ENCODE peak calls at places on chromosomes 7 and 10, in ten cellular contexts. U, V, M, O, Y, Q, K, S, W and F are unnamed samples.

GRCh38 chr7:121456785-121457359 is 60.8 kb upstream of the FAM3C start:
- DNase-seq in V (no peak), O (no peak), U (no peak), M (no peak), W (no peak), K (no peak), Y (no peak), S (no peak), Q (no peak), F (no peak)

GRCh38 chr10:24240001-24240751 is 31.2 kb downstream of the KIAA1217 start:
- DNase-seq in Q (no peak), U (no peak), M (peak), Y (no peak), O (no peak), S (no peak), W (no peak), V (no peak), K (peak), F (no peak)

GRCh38 chr7:87316846-87317545 is 28.5 kb upstream of the CROT start:
- DNase-seq in U (peak), W (no peak), M (peak), K (peak), O (no peak), Y (no peak), V (no peak), S (peak), Q (peak), F (peak)

GRCh38 chr10:31013331-31013730 is 18.3 kb downstream of the ZNF438 start:
- DNase-seq in W (no peak), M (no peak), O (no peak), Q (no peak), Y (no peak), K (no peak), V (no peak), U (no peak), S (no peak), F (no peak)

GRCh38 chr7:157897686-157898085 is 560.9 kb downstream of the DNAJB6 start:
- DNase-seq in V (no peak), Q (no peak), M (no peak), K (no peak), Y (no peak), U (no peak), O (no peak), S (no peak), W (no peak), F (no peak)

GRCh38 chr7:151920533-151920932 is 35.7 kb upstream of the GALNTL5 start:
- DNase-seq in S (no peak), M (no peak), W (no peak), U (no peak), Q (no peak), O (no peak), Y (no peak), V (no peak), K (no peak), F (no peak)

GRCh38 chr7:1358376-1359050 is 100.8 kb downstream of the MICALL2 start:
- DNase-seq in V (no peak), W (no peak), O (no peak), M (no peak), Y (no peak), Q (no peak), U (no peak), K (no peak), S (no peak), F (no peak)

GRCh38 chr7:115297651-115298050 is 375.8 kb downstream of the MDFIC start:
- DNase-seq in V (no peak), U (peak), O (no peak), S (peak), W (peak), M (peak), Y (peak), Q (peak), K (peak), F (peak)

GRCh38 chr7:34091330-34091917 is 186.1 kb downstream of the BMPER start:
- DNase-seq in S (peak), Y (no peak), Q (peak), V (no peak), K (peak), W (no peak), O (no peak), M (peak), U (peak), F (peak)

GRCh38 chr10:102775973-102776669 is 32.4 kb downstream of the WBP1L start:
- DNase-seq in K (peak), M (peak), Y (no peak), W (peak), V (no peak), U (peak), S (peak), Q (peak), O (peak), F (peak)

GRCh38 chr7:70093496-70093895 is 495.2 kb downstream of the AUTS2 start:
- DNase-seq in K (peak), Q (peak), Y (no peak), S (peak), V (no peak), W (no peak), O (no peak), M (peak), U (peak), F (no peak)

GRCh38 chr10:3719024-3719843 is 65.8 kb downstream of the KLF6 start:
- DNase-seq in M (no peak), V (no peak), U (no peak), Y (no peak), Q (no peak), W (no peak), K (no peak), O (no peak), S (no peak), F (no peak)

GRCh38 chr7:28433604-28434254 is 21.4 kb downstream of the CREB5 start:
- DNase-seq in V (no peak), W (no peak), Y (no peak), M (peak), U (peak), S (peak), K (no peak), O (no peak), Q (peak), F (peak)

GRCh38 chr10:3091346-3091787 is 24.0 kb downstream of the PFKP start:
- DNase-seq in S (peak), O (no peak), V (no peak), U (peak), Q (peak), Y (no peak), M (peak), W (no peak), K (peak), F (peak)

GRCh38 chr10:30080161-30080560 is 20.8 kb upstream of the JCAD start:
- DNase-seq in O (no peak), V (no peak), Y (no peak), W (no peak), M (peak), U (no peak), K (peak), S (no peak), Q (no peak), F (peak)

GRCh38 chr10:52951819-52952218 is 179.2 kb upstream of the MBL2 start:
- DNase-seq in K (no peak), V (no peak), U (peak), Y (peak), O (peak), S (peak), M (peak), W (peak), Q (peak), F (peak)

GRCh38 chr10:22832198-22832597 is 95.7 kb upstream of the ARMC3 start:
- DNase-seq in Q (no peak), U (no peak), Y (no peak), S (no peak), K (no peak), V (no peak), M (no peak), O (no peak), W (no peak), F (no peak)

GRCh38 chr10:23871211-23871610 is 337.7 kb upstream of the KIAA1217 start:
- DNase-seq in W (no peak), V (no peak), O (no peak), Q (no peak), Y (no peak), M (no peak), K (no peak), S (no peak), U (no peak), F (no peak)

GRCh38 chr7:116979430-116979829 is 26.1 kb downstream of the ST7 start:
- DNase-seq in V (no peak), O (no peak), M (no peak), U (no peak), W (no peak), Q (no peak), Y (no peak), K (no peak), S (no peak), F (no peak)

GRCh38 chr7:138023618-138024333 is 21.9 kb upstream of the CREB3L2 start:
- DNase-seq in W (no peak), M (no peak), K (no peak), Q (no peak), O (no peak), V (no peak), Y (no peak), U (no peak), S (no peak), F (no peak)

GRCh38 chr7:39746162-39746782 is 122.9 kb downstream of the RALA start:
- DNase-seq in O (peak), Y (no peak), V (no peak), W (peak), U (peak), K (peak), S (peak), M (peak), Q (peak), F (peak)

GRCh38 chr10:27019827-27020226 is 80.5 kb downstream of the ANKRD26 start:
- DNase-seq in V (no peak), Y (peak), M (peak), S (no peak), Q (no peak), O (no peak), K (peak), U (peak), W (no peak), F (peak)